ENCODE peak calls at places on chromosomes 1 and 21, in five cellular contexts. M is mesenchymal stem cell, I is neuronal stem cell, H is mesendoderm, J is H1. U is an unnamed sample.

GRCh38 chr1:37303884-37304574 is 170.4 kb upstream of the ZC3H12A start:
- DNase-seq in M (no peak), I (no peak), H (no peak), J (no peak), U (no peak)

GRCh38 chr1:109539676-109540075 is at the start of gene GPR61:
- DNase-seq in M (no peak), I (no peak), H (no peak), J (peak; percentile 41), U (no peak)

GRCh38 chr21:33373451-33373850 is 29.8 kb upstream of the IFNGR2 start:
- DNase-seq in M (no peak), I (no peak), H (peak; percentile 8), J (no peak), U (no peak)

GRCh38 chr1:185074307-185074706 is 28.9 kb downstream of the RNF2 start:
- DNase-seq in M (peak; percentile 17), I (no peak), H (peak; percentile 68), J (no peak), U (no peak)

GRCh38 chr1:201277441-201277840 is 5.9 kb upstream of the PKP1 start:
- DNase-seq in M (no peak), I (no peak), H (no peak), J (no peak), U (no peak)

GRCh38 chr1:41246568-41246967 is 4.5 kb upstream of the SCMH1 start:
- DNase-seq in M (no peak), I (no peak), H (no peak), J (no peak), U (no peak)

GRCh38 chr1:211603191-211603701 is 24.3 kb upstream of the SLC30A1 start:
- DNase-seq in M (peak; percentile 47), I (no peak), H (no peak), J (no peak), U (no peak)

GRCh38 chr1:180252638-180253536 is 22.8 kb downstream of the LHX4 start:
- DNase-seq in M (peak; percentile 61), I (no peak), H (peak; percentile 79), J (peak; percentile 98), U (peak; percentile 83)

GRCh38 chr1:150472606-150473200 is 14.5 kb upstream of the TARS2 start:
- DNase-seq in M (no peak), I (no peak), H (peak; percentile 42), J (peak; percentile 47), U (no peak)

GRCh38 chr1:206035027-206035426 is 11.3 kb upstream of the CTSE start:
- DNase-seq in M (no peak), I (no peak), H (no peak), J (peak; percentile 41), U (no peak)

GRCh38 chr1:155973723-155974122 is 4.6 kb downstream of the ARHGEF2 start:
- DNase-seq in M (no peak), I (no peak), H (no peak), J (no peak), U (no peak)

GRCh38 chr1:20603473-20604464 is 14.9 kb downstream of the CDA start:
- DNase-seq in M (peak; percentile 88), I (no peak), H (no peak), J (no peak), U (no peak)

GRCh38 chr1:20604678-20605077 is 15.8 kb downstream of the CDA start:
- DNase-seq in M (no peak), I (no peak), H (no peak), J (no peak), U (no peak)

GRCh38 chr1:20602851-20603450 is 14.1 kb downstream of the CDA start:
- DNase-seq in M (no peak), I (no peak), H (no peak), J (no peak), U (no peak)

GRCh38 chr1:20600156-20600555 is 11.3 kb downstream of the CDA start:
- DNase-seq in M (no peak), I (no peak), H (no peak), J (no peak), U (no peak)

DNA sequence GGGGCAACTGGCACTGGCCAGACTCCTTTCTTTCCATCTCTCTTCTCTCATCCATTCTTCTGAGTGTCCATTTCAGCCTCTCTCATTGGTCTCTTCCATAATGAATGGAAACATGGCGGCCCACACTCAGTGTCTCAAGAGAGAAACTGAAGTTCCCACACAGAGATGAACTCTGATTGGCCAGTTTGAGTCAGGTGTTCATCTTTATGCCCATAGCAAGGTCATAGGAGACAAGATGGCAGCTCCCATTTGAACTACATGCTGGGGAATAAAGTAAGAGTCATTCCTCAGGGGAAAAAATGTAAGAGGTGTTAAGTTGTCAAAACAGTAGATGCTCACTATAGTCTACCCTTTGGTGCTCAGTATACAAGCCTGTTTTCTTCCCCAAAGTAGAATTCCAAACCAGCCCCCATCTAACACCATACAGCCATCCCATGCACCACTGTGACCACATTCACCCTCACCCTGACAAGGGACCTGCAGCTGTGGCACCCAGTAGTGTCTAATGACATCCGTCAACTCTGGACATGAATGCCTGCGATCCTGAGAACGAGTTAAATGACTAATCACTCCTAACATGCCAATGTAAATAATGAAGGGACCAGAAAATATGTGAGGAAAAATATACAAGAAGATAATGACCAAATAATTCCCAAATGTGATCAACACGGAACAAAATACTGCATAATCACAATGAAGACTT is 12.4 kb downstream of the CDA start:
- DNase-seq in M (no peak), I (no peak), H (no peak), J (no peak), U (no peak)
- H2BK120ac ChIP-seq in M (no peak overlapping the region), I (no peak overlapping the region), H (no peak overlapping the region), J (no peak overlapping the region), U (no peak overlapping the region)

DNA sequence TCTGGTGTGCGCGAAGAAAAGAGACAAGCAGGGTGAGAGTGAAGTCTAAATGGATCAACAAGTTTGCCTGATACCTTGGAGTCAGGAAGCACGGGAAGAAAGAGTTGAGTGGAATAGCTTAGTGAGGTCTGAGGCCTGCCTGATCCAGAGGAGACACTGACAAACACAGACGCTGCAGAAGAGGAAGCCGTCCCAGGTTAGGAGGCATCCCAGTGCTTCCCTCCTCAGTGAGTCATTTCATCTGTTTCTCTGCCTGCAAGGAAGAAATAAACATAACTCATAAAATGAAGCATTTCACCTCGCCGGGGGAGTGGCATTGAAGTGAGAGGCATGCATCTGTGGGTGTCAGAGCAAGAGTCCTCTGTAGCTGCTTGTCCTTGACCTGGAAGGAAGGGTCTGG is 256.5 kb downstream of the KIF26B start:
- DNase-seq in M (peak; percentile 76), I (no peak), H (no peak), J (no peak), U (no peak)
- H2BK120ac ChIP-seq in M (no peak overlapping the region), I (no peak overlapping the region), H (no peak overlapping the region), J (no peak overlapping the region), U (no peak overlapping the region)

DNA sequence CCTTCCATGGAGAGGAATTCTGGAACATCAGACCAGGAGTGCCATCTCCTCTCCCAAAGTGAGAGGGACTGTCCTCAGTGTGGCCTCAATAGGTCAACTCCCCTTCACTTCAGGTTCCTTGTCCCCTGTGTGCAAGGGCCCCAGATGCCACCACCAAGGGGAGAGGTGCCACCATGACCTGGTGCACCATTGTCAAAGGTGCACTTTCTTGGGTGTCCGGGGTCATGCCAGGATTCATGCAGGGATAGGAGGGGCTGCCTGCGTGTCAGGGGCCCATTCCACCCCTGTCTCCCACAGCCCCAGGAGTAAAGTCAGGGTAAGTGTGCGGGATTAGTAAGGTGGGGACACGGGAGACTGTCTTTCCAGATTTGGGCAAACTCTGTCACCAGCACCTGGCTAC is 21.4 kb upstream of the EPHA2 start:
- DNase-seq in M (no peak), I (no peak), H (no peak), J (no peak), U (no peak)
- H2BK120ac ChIP-seq in M (peak overlapping the region; percentile 65), I (no peak overlapping the region), H (no peak overlapping the region), J (no peak overlapping the region), U (no peak overlapping the region)

DNA sequence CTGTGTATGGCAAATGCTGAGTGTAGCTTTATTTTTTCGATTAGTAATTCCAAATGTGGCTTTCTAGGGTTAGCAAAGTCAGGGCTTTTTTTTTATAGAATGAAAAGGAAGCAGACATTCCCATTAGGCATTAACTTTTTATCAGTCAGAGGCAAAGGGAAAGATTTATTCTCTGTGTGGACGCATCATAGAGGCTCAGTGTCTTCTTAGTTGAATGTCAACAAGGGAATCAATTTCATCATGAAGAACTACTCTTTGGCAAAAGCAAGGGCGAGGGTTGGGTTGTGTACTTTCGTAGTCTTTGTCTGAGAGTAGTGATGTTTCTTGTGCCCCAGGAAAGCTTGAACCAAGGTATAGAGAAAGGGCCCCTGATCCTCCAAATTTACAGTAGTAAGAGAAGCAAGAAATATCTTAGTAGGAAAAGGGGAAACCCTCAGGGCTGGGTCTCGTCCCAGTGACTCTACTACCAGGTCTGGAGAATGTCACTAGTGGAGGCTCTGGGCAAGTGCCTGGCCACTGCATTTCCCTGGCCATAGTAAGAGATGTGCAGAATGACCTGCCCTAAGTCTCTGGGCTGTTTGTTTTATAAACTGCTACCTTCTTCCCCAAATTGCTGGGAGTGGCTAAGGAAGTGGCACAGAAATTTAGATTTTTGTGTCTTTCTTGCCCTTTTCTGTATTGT is 30.0 kb upstream of the MACF1 start:
- DNase-seq in M (peak; percentile 59), I (no peak), H (no peak), J (no peak), U (no peak)
- H2BK120ac ChIP-seq in M (peak overlapping the region; percentile 27), I (no peak overlapping the region), H (no peak overlapping the region), J (no peak overlapping the region), U (no peak overlapping the region)

U was measured in H9.